ENCODE peak calls at places on chromosomes 3 and 15, in eight cellular contexts. One of them, this sample, is unnamed.

GRCh38 chr3:73471986-73472385 is 152.8 kb downstream of the PDZRN3 start:
- DNase-seq in astrocyte of the spinal cord: no peak
- DNase-seq in choroid plexus epithelial cell: peak; percentile 42
- DNase-seq in NCI-H2171 treated with DMSO at 0.1 percent for 48 hours: no peak
- DNase-seq in stimulated activated CD4-positive, alpha-beta T cell treated with anti-CD3 and anti-CD28 coated beads, TNF-alpha, amount 100 ng/mL, for 1 hour: no peak
- DNase-seq in NCI-H2081: no peak
- DNase-seq in activated CD8-positive, alpha-beta memory T cell treated with anti-CD3 and anti-CD28 coated beads, Interleukin-2, amount 10 ng/mL, durations not matched to agents 7 days and 5 days: no peak
- DNase-seq in naive thymus-derived CD8-positive, alpha-beta T cell: no peak
- DNase-seq in this sample: no peak

GRCh38 chr3:128550471-128551126 is 57.6 kb upstream of the GATA2 start:
- DNase-seq in stimulated activated CD4-positive, alpha-beta T cell treated with anti-CD3 and anti-CD28 coated beads, TNF-alpha, amount 100 ng/mL, for 1 hour: no peak
- DNase-seq in NCI-H2171 treated with DMSO at 0.1 percent for 48 hours: no peak
- DNase-seq in astrocyte of the spinal cord: no peak
- DNase-seq in activated CD8-positive, alpha-beta memory T cell treated with anti-CD3 and anti-CD28 coated beads, Interleukin-2, amount 10 ng/mL, durations not matched to agents 7 days and 5 days: peak; percentile 30
- DNase-seq in choroid plexus epithelial cell: no peak
- DNase-seq in naive thymus-derived CD8-positive, alpha-beta T cell: no peak
- DNase-seq in NCI-H2081: no peak
- DNase-seq in this sample: no peak

GRCh38 chr3:64916192-64916798 is 228.5 kb upstream of the ADAMTS9 start:
- DNase-seq in activated CD8-positive, alpha-beta memory T cell treated with anti-CD3 and anti-CD28 coated beads, Interleukin-2, amount 10 ng/mL, durations not matched to agents 7 days and 5 days: no peak
- DNase-seq in NCI-H2171 treated with DMSO at 0.1 percent for 48 hours: no peak
- DNase-seq in astrocyte of the spinal cord: no peak
- DNase-seq in NCI-H2081: no peak
- DNase-seq in naive thymus-derived CD8-positive, alpha-beta T cell: no peak
- DNase-seq in stimulated activated CD4-positive, alpha-beta T cell treated with anti-CD3 and anti-CD28 coated beads, TNF-alpha, amount 100 ng/mL, for 1 hour: no peak
- DNase-seq in choroid plexus epithelial cell: peak; percentile 28
- DNase-seq in this sample: no peak

GRCh38 chr3:29465836-29466235 is 185.0 kb downstream of the RBMS3 start:
- DNase-seq in stimulated activated CD4-positive, alpha-beta T cell treated with anti-CD3 and anti-CD28 coated beads, TNF-alpha, amount 100 ng/mL, for 1 hour: no peak
- DNase-seq in astrocyte of the spinal cord: peak; percentile 94
- DNase-seq in NCI-H2171 treated with DMSO at 0.1 percent for 48 hours: no peak
- DNase-seq in activated CD8-positive, alpha-beta memory T cell treated with anti-CD3 and anti-CD28 coated beads, Interleukin-2, amount 10 ng/mL, durations not matched to agents 7 days and 5 days: no peak
- DNase-seq in NCI-H2081: peak; percentile 25
- DNase-seq in naive thymus-derived CD8-positive, alpha-beta T cell: no peak
- DNase-seq in choroid plexus epithelial cell: peak; percentile 96
- DNase-seq in this sample: no peak

GRCh38 chr3:29775352-29775751 is 494.5 kb downstream of the RBMS3 start:
- DNase-seq in naive thymus-derived CD8-positive, alpha-beta T cell: no peak
- DNase-seq in NCI-H2081: no peak
- DNase-seq in astrocyte of the spinal cord: no peak
- DNase-seq in NCI-H2171 treated with DMSO at 0.1 percent for 48 hours: no peak
- DNase-seq in choroid plexus epithelial cell: no peak
- DNase-seq in stimulated activated CD4-positive, alpha-beta T cell treated with anti-CD3 and anti-CD28 coated beads, TNF-alpha, amount 100 ng/mL, for 1 hour: no peak
- DNase-seq in activated CD8-positive, alpha-beta memory T cell treated with anti-CD3 and anti-CD28 coated beads, Interleukin-2, amount 10 ng/mL, durations not matched to agents 7 days and 5 days: no peak
- DNase-seq in this sample: no peak

GRCh38 chr15:88476635-88477038 is 9.1 kb downstream of the MRPS11 start:
- DNase-seq in stimulated activated CD4-positive, alpha-beta T cell treated with anti-CD3 and anti-CD28 coated beads, TNF-alpha, amount 100 ng/mL, for 1 hour: no peak
- DNase-seq in NCI-H2171 treated with DMSO at 0.1 percent for 48 hours: peak; percentile 91
- DNase-seq in activated CD8-positive, alpha-beta memory T cell treated with anti-CD3 and anti-CD28 coated beads, Interleukin-2, amount 10 ng/mL, durations not matched to agents 7 days and 5 days: no peak
- DNase-seq in NCI-H2081: peak; percentile 49
- DNase-seq in naive thymus-derived CD8-positive, alpha-beta T cell: no peak
- DNase-seq in astrocyte of the spinal cord: peak; percentile 33
- DNase-seq in choroid plexus epithelial cell: peak; percentile 69
- DNase-seq in this sample: no peak

GRCh38 chr3:12138044-12138443 is 20.7 kb downstream of the TIMP4 start:
- DNase-seq in astrocyte of the spinal cord: peak; percentile 33
- DNase-seq in naive thymus-derived CD8-positive, alpha-beta T cell: no peak
- DNase-seq in NCI-H2171 treated with DMSO at 0.1 percent for 48 hours: no peak
- DNase-seq in NCI-H2081: no peak
- DNase-seq in choroid plexus epithelial cell: peak; percentile 59
- DNase-seq in activated CD8-positive, alpha-beta memory T cell treated with anti-CD3 and anti-CD28 coated beads, Interleukin-2, amount 10 ng/mL, durations not matched to agents 7 days and 5 days: peak; percentile 46
- DNase-seq in stimulated activated CD4-positive, alpha-beta T cell treated with anti-CD3 and anti-CD28 coated beads, TNF-alpha, amount 100 ng/mL, for 1 hour: no peak
- DNase-seq in this sample: no peak

GRCh38 chr15:64144565-64145281 is 6.8 kb upstream of the SNX22 start:
- DNase-seq in astrocyte of the spinal cord: no peak
- DNase-seq in choroid plexus epithelial cell: no peak
- DNase-seq in NCI-H2171 treated with DMSO at 0.1 percent for 48 hours: no peak
- DNase-seq in naive thymus-derived CD8-positive, alpha-beta T cell: no peak
- DNase-seq in NCI-H2081: no peak
- DNase-seq in activated CD8-positive, alpha-beta memory T cell treated with anti-CD3 and anti-CD28 coated beads, Interleukin-2, amount 10 ng/mL, durations not matched to agents 7 days and 5 days: no peak
- DNase-seq in stimulated activated CD4-positive, alpha-beta T cell treated with anti-CD3 and anti-CD28 coated beads, TNF-alpha, amount 100 ng/mL, for 1 hour: no peak
- DNase-seq in this sample: no peak

GRCh38 chr3:32909999-32910398 is 41.4 kb upstream of the CCR4 start:
- DNase-seq in activated CD8-positive, alpha-beta memory T cell treated with anti-CD3 and anti-CD28 coated beads, Interleukin-2, amount 10 ng/mL, durations not matched to agents 7 days and 5 days: no peak
- DNase-seq in naive thymus-derived CD8-positive, alpha-beta T cell: no peak
- DNase-seq in NCI-H2171 treated with DMSO at 0.1 percent for 48 hours: no peak
- DNase-seq in stimulated activated CD4-positive, alpha-beta T cell treated with anti-CD3 and anti-CD28 coated beads, TNF-alpha, amount 100 ng/mL, for 1 hour: no peak
- DNase-seq in astrocyte of the spinal cord: no peak
- DNase-seq in NCI-H2081: no peak
- DNase-seq in choroid plexus epithelial cell: no peak
- DNase-seq in this sample: no peak

GRCh38 chr15:31560643-31561042 is 234.0 kb downstream of the KLF13 start:
- DNase-seq in activated CD8-positive, alpha-beta memory T cell treated with anti-CD3 and anti-CD28 coated beads, Interleukin-2, amount 10 ng/mL, durations not matched to agents 7 days and 5 days: no peak
- DNase-seq in stimulated activated CD4-positive, alpha-beta T cell treated with anti-CD3 and anti-CD28 coated beads, TNF-alpha, amount 100 ng/mL, for 1 hour: no peak
- DNase-seq in NCI-H2171 treated with DMSO at 0.1 percent for 48 hours: no peak
- DNase-seq in naive thymus-derived CD8-positive, alpha-beta T cell: no peak
- DNase-seq in astrocyte of the spinal cord: no peak
- DNase-seq in choroid plexus epithelial cell: no peak
- DNase-seq in NCI-H2081: no peak
- DNase-seq in this sample: no peak

GRCh38 chr15:80780416-80781221 is 1.4 kb downstream of the CEMIP start:
- DNase-seq in NCI-H2171 treated with DMSO at 0.1 percent for 48 hours: peak; percentile 59
- DNase-seq in activated CD8-positive, alpha-beta memory T cell treated with anti-CD3 and anti-CD28 coated beads, Interleukin-2, amount 10 ng/mL, durations not matched to agents 7 days and 5 days: no peak
- DNase-seq in astrocyte of the spinal cord: peak; percentile 65
- DNase-seq in naive thymus-derived CD8-positive, alpha-beta T cell: no peak
- DNase-seq in NCI-H2081: no peak
- DNase-seq in choroid plexus epithelial cell: peak; percentile 67
- DNase-seq in stimulated activated CD4-positive, alpha-beta T cell treated with anti-CD3 and anti-CD28 coated beads, TNF-alpha, amount 100 ng/mL, for 1 hour: no peak
- DNase-seq in this sample: no peak

This sample was measured in D721Med.